ENCODE peak calls at places on chromosomes 5 and 9, in ten cellular contexts. Y is transverse colon, R is suprapubic skin, A is stomach, J is A549, S is H1, W is K562, Q is upper lobe of left lung, C is HepG2, V is tibial nerve. K is an unnamed sample.

GRCh38 chr9:32395483-32396216 is 11.2 kb downstream of the ACO1 start:
- DNase-seq in Y (no peak), R (peak), A (no peak), J (peak), S (no peak), W (no peak), Q (no peak), C (no peak), V (peak), K (no peak)

GRCh38 chr5:78776637-78777036 is 128.1 kb upstream of the LHFPL2 start:
- DNase-seq in Y (no peak), R (no peak), A (no peak), J (no peak), S (no peak), W (no peak), Q (no peak), C (peak), V (no peak), K (no peak)

GRCh38 chr5:64458948-64459347 is 46.9 kb upstream of the RGS7BP start:
- DNase-seq in Y (no peak), R (no peak), A (no peak), J (no peak), S (no peak), W (no peak), Q (no peak), C (no peak), V (no peak), K (no peak)

GRCh38 chr5:67310169-67310568 is 113.6 kb upstream of the CD180 start:
- DNase-seq in Y (no peak), R (no peak), A (no peak), J (no peak), S (no peak), W (no peak), Q (no peak), C (no peak), V (no peak), K (no peak)

GRCh38 chr9:78549711-78550110 is 252.8 kb downstream of the PSAT1 start:
- DNase-seq in Y (no peak), R (no peak), A (no peak), J (no peak), S (no peak), W (no peak), Q (no peak), C (no peak), V (no peak), K (no peak)

GRCh38 chr9:134364391-134365114 is 38.3 kb downstream of the RXRA start:
- DNase-seq in Y (no peak), R (no peak), A (no peak), J (no peak), S (no peak), W (no peak), Q (no peak), C (peak), V (no peak), K (no peak)

GRCh38 chr9:81984911-81985310 is 3.7 kb upstream of the SPATA31D1 start:
- DNase-seq in Y (no peak), R (no peak), A (no peak), J (no peak), S (no peak), W (no peak), Q (no peak), C (no peak), V (no peak), K (no peak)

GRCh38 chr5:53556001-53556400 is 4.4 kb upstream of the NDUFS4 start:
- DNase-seq in Y (no peak), R (no peak), A (no peak), J (no peak), S (no peak), W (no peak), Q (no peak), C (no peak), V (no peak), K (no peak)

GRCh38 chr5:147558826-147559225 is 49.0 kb upstream of the DPYSL3 start:
- DNase-seq in Y (peak), R (peak), A (no peak), J (peak), S (no peak), W (no peak), Q (no peak), C (no peak), V (peak), K (no peak)

GRCh38 chr5:133456933-133457402 is 155.4 kb downstream of the FSTL4 start:
- DNase-seq in Y (no peak), R (no peak), A (no peak), J (no peak), S (no peak), W (no peak), Q (peak), C (peak), V (no peak), K (no peak)

GRCh38 chr9:107274953-107275422 is 8.1 kb upstream of the RAD23B start:
- DNase-seq in Y (no peak), R (no peak), A (no peak), J (peak), S (no peak), W (no peak), Q (no peak), C (peak), V (no peak), K (no peak)

GRCh38 chr5:23704176-23704855 is 196.9 kb downstream of the PRDM9 start:
- DNase-seq in Y (no peak), R (no peak), A (no peak), J (no peak), S (no peak), W (no peak), Q (no peak), C (no peak), V (no peak), K (no peak)

GRCh38 chr5:146047396-146047795 is 58.0 kb downstream of the PLAC8L1 start:
- DNase-seq in Y (peak), R (no peak), A (no peak), J (no peak), S (no peak), W (no peak), Q (no peak), C (no peak), V (no peak), K (no peak)

GRCh38 chr5:79878131-79878630 is 112.9 kb downstream of the MTX3 start:
- DNase-seq in Y (no peak), R (no peak), A (no peak), J (no peak), S (no peak), W (no peak), Q (no peak), C (no peak), V (no peak), K (no peak)

GRCh38 chr5:43804723-43805122 is 201.7 kb downstream of the NNT start:
- DNase-seq in Y (no peak), R (no peak), A (no peak), J (no peak), S (no peak), W (no peak), Q (no peak), C (no peak), V (no peak), K (no peak)

GRCh38 chr5:114544561-114544960 is 182.7 kb downstream of the KCNN2 start:
- DNase-seq in Y (no peak), R (no peak), A (no peak), J (no peak), S (no peak), W (no peak), Q (no peak), C (no peak), V (no peak), K (no peak)

GRCh38 chr5:89930591-89931383 is 478.8 kb downstream of the CETN3 start:
- DNase-seq in Y (no peak), R (no peak), A (no peak), J (no peak), S (no peak), W (no peak), Q (no peak), C (peak), V (no peak), K (no peak)

GRCh38 chr9:91992636-91993035 is 42.6 kb upstream of the ROR2 start:
- DNase-seq in Y (no peak), R (no peak), A (no peak), J (no peak), S (no peak), W (peak), Q (no peak), C (no peak), V (no peak), K (peak)

GRCh38 chr9:124697326-124698200 is 73.5 kb downstream of the NR6A1 start:
- DNase-seq in Y (no peak), R (no peak), A (no peak), J (no peak), S (no peak), W (no peak), Q (no peak), C (no peak), V (no peak), K (no peak)

GRCh38 chr5:142529626-142530278 is 156.1 kb downstream of the FGF1 start:
- DNase-seq in Y (no peak), R (no peak), A (no peak), J (no peak), S (no peak), W (no peak), Q (no peak), C (peak), V (no peak), K (no peak)

GRCh38 chr9:106287108-106287631 is 575.8 kb upstream of the ZNF462 start:
- DNase-seq in Y (no peak), R (no peak), A (peak), J (no peak), S (no peak), W (no peak), Q (peak), C (no peak), V (no peak), K (no peak)

GRCh38 chr5:80755634-80756033 is 100.9 kb upstream of the DHFR start:
- DNase-seq in Y (no peak), R (no peak), A (no peak), J (no peak), S (no peak), W (no peak), Q (no peak), C (no peak), V (no peak), K (no peak)

GRCh38 chr9:121816845-121817450 is 165.5 kb downstream of the DAB2IP start:
- DNase-seq in Y (no peak), R (no peak), A (no peak), J (no peak), S (no peak), W (no peak), Q (no peak), C (no peak), V (no peak), K (no peak)

GRCh38 chr9:133141833-133142594 is 21.0 kb upstream of the RALGDS start:
- DNase-seq in Y (peak), R (peak), A (peak), J (no peak), S (no peak), W (no peak), Q (peak), C (no peak), V (no peak), K (no peak)

GRCh38 chr5:132771559-132771998 is 5.5 kb downstream of the SEPTIN8 start:
- DNase-seq in Y (no peak), R (no peak), A (no peak), J (no peak), S (no peak), W (no peak), Q (no peak), C (peak), V (no peak), K (no peak)

GRCh38 chr5:115366223-115366622 is 69.8 kb upstream of the CCDC112 start:
- DNase-seq in Y (no peak), R (no peak), A (no peak), J (peak), S (no peak), W (no peak), Q (no peak), C (no peak), V (no peak), K (no peak)

GRCh38 chr9:18208166-18209059 is 265.5 kb upstream of the ADAMTSL1 start:
- DNase-seq in Y (peak), R (no peak), A (peak), J (peak), S (peak), W (no peak), Q (peak), C (peak), V (no peak), K (no peak)

GRCh38 chr9:19922476-19923118 is 133.8 kb upstream of the SLC24A2 start:
- DNase-seq in Y (no peak), R (no peak), A (no peak), J (peak), S (peak), W (no peak), Q (no peak), C (peak), V (no peak), K (no peak)

GRCh38 chr5:36739751-36740221 is 133.4 kb downstream of the SLC1A3 start:
- DNase-seq in Y (peak), R (peak), A (peak), J (peak), S (peak), W (peak), Q (peak), C (peak), V (peak), K (no peak)

DNA sequence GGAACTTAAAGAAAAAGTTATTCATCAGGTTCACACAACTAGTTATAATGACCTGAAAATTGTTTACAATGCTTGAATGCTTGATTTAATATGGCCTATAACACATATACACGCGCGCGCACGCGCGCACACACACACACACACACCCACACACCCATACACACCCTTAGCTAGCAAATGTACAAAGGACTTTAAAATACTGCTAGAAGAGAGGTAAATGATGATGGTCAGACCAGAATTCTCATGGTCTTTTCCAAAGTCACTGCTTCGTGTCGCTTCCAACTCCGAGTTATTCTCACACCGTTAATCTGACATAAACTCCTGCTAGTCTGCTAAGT is 5.9 kb downstream of the LSM11 start:
- DNase-seq in Y (no peak), R (no peak), A (no peak), J (no peak), S (no peak), W (no peak), Q (no peak), C (no peak), V (no peak), K (no peak)
- TF ChIP-seq POLR2A in Y (no peak), R (no peak), A (no peak), J (no peak), S (no peak), W (no peak), Q (no peak), C (no peak), V (no peak), K (no peak)

GRCh38 chr5:178434016-178434761 is 156.0 kb downstream of the COL23A1 start:
- DNase-seq in Y (no peak), R (no peak), A (no peak), J (no peak), S (no peak), W (no peak), Q (no peak), C (no peak), V (no peak), K (peak)
- TF ChIP-seq EP300 in Y (no peak), R (no peak), A (no peak), J (no peak), S (no peak), W (no peak), Q (no peak), C (no peak), V (no peak), K (no peak)

DNA sequence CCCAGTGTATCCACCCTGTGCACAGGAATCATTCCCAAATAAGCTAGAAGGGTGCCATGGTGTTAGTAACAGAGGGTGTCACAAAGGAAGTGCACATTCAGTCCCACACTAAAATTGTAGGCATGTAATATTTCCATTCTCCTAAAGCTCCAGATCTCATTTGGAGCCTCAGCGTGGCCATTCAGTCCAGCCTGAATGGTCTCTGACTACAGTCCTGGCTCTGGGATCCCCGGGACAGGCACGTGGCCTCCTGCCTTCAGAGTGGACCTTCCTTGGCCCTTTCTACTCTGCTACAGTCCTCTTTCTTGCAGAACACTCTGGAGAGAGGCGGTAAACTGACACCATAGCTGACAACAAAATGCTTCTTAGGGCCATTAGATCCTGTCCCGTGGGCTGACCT is 243.9 kb downstream of the IRX2 start:
- DNase-seq in Y (no peak), R (no peak), A (no peak), J (no peak), S (no peak), W (no peak), Q (no peak), C (no peak), V (no peak), K (peak)
- TF ChIP-seq CTCF in Y (no peak), R (no peak), A (no peak), J (no peak), S (no peak), W (no peak), Q (no peak), C (no peak), V (no peak), K (no peak)

GRCh38 chr9:100295240-100295639 is 57.5 kb downstream of the TEX10 start:
- DNase-seq in Y (no peak), R (no peak), A (no peak), J (no peak), S (no peak), W (no peak), Q (no peak), C (no peak), V (no peak), K (no peak)
- TF ChIP-seq POLR2A in Y (no peak), R (no peak), A (no peak), J (no peak), S (no peak), W (no peak), Q (no peak), C (no peak), V (no peak), K (no peak)

DNA sequence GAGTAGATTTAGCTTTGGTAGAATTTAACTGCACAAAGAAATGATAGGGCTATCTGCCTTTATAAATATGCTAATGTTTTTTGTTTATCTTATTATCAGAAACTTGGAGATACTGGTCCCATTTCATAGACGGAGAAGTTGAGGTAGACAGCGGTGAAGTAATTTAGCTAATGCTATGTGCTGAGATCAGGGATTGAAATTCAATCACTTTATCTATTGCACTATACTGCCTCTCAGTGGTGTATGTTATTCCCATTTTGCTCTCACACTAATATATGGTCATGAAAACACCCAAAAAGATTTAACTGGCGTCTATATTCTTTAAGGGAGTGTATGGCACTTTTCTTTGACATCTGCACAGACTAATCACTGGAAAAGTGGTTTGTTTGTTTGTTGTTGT is 725.9 kb upstream of the WWC1 start:
- DNase-seq in Y (no peak), R (no peak), A (no peak), J (peak), S (no peak), W (no peak), Q (no peak), C (no peak), V (no peak), K (no peak)
- TF ChIP-seq EP300 in Y (no peak), R (no peak), A (no peak), J (no peak), S (no peak), W (no peak), Q (no peak), C (no peak), V (no peak), K (no peak)

GRCh38 chr5:127975961-127976360 is 107.6 kb upstream of the SLC12A2 start:
- DNase-seq in Y (no peak), R (no peak), A (no peak), J (no peak), S (no peak), W (no peak), Q (no peak), C (no peak), V (no peak), K (no peak)
- TF ChIP-seq CTCF in Y (no peak), R (no peak), A (no peak), J (no peak), S (peak), W (peak), Q (no peak), C (no peak), V (no peak), K (no peak)

K was measured in esophagus muscularis mucosa.